ENCODE peak calls at places on chromosomes 12 and 14, in seven cellular contexts. U is suprapubic skin, B is tibial nerve, I is A549, O is right lobe of liver, H is body of pancreas, Q is HepG2. G is an unnamed sample.

GRCh38 chr12:102848832-102849231 is 68.2 kb downstream of the PAH start:
- DNase-seq in B (no peak), Q (no peak), O (no peak), I (no peak), H (no peak), U (no peak), G (no peak)

GRCh38 chr14:50342211-50343080 is 30.3 kb downstream of the DMAC2L start:
- DNase-seq in H (peak; percentile 37), B (peak; percentile 59), U (peak; percentile 82), I (peak; percentile 21), O (peak; percentile 77), Q (peak; percentile 66), G (peak; percentile 78)

GRCh38 chr12:6821271-6821673 is 349 bp upstream of the GPR162 start:
- DNase-seq in U (no peak), I (peak; percentile 29), B (no peak), Q (no peak), O (no peak), H (no peak), G (peak; percentile 93)

GRCh38 chr14:84493779-84494178 is 1036.2 kb upstream of the FLRT2 start:
- DNase-seq in Q (no peak), H (no peak), U (no peak), B (no peak), I (no peak), O (no peak), G (no peak)

GRCh38 chr12:96487214-96487613 is 2.2 kb upstream of the CFAP54 start:
- DNase-seq in I (peak; percentile 55), U (no peak), Q (no peak), B (no peak), O (no peak), H (no peak), G (no peak)

GRCh38 chr12:6285063-6285477 is 25.4 kb upstream of the PLEKHG6 start:
- DNase-seq in B (no peak), Q (peak; percentile 70), I (peak; percentile 95), O (peak; percentile 54), H (peak; percentile 65), U (no peak), G (no peak)

GRCh38 chr14:104335611-104336010 is 197.2 kb downstream of the KIF26A start:
- DNase-seq in O (no peak), H (no peak), Q (no peak), U (peak; percentile 71), I (no peak), B (no peak), G (no peak)

GRCh38 chr14:36767603-36768281 is 106.1 kb downstream of the PAX9 start:
- DNase-seq in O (no peak), H (no peak), U (no peak), Q (no peak), I (no peak), B (no peak), G (no peak)

GRCh38 chr12:67540920-67541624 is 107.5 kb upstream of the DYRK2 start:
- DNase-seq in B (no peak), H (no peak), I (no peak), Q (no peak), O (no peak), U (no peak), G (no peak)

GRCh38 chr14:103073876-103074698 is 9.9 kb upstream of the LBHD2 start:
- DNase-seq in H (no peak), I (no peak), B (no peak), Q (no peak), O (no peak), U (no peak), G (peak; percentile 87)

GRCh38 chr12:124236651-124237050 is 58.2 kb upstream of the RFLNA start:
- DNase-seq in H (no peak), B (no peak), O (no peak), Q (no peak), U (no peak), I (no peak), G (no peak)

GRCh38 chr14:77883479-77884238 is 83.8 kb downstream of the ADCK1 start:
- DNase-seq in Q (no peak), U (no peak), I (no peak), O (no peak), H (no peak), B (no peak), G (no peak)

GRCh38 chr12:102063066-102063465 is 1.3 kb upstream of the WASHC3 start:
- DNase-seq in U (no peak), I (no peak), O (no peak), B (no peak), Q (peak; percentile 35), H (no peak), G (no peak)

GRCh38 chr14:75280831-75281690 is 2.4 kb downstream of the FOS start:
- DNase-seq in H (no peak), Q (no peak), O (no peak), U (no peak), B (no peak), I (no peak), G (no peak)

GRCh38 chr14:91415794-91416743 is 1.6 kb downstream of the CCDC88C start:
- DNase-seq in B (no peak), H (no peak), I (no peak), Q (no peak), O (no peak), U (no peak), G (no peak)

GRCh38 chr12:58922849-58923248 is 2.5 kb upstream of the LRIG3 start:
- DNase-seq in I (no peak), H (no peak), Q (no peak), O (no peak), B (no peak), U (no peak), G (no peak)

GRCh38 chr12:65885312-65885711 is 61.0 kb downstream of the HMGA2 start:
- DNase-seq in U (no peak), I (no peak), O (no peak), Q (no peak), B (no peak), H (no peak), G (no peak)

GRCh38 chr14:91647817-91648216 is 84.1 kb downstream of the CATSPERB start:
- DNase-seq in H (no peak), I (no peak), Q (no peak), U (no peak), O (no peak), B (no peak), G (no peak)

GRCh38 chr12:12032771-12033588 is 37.8 kb upstream of the BCL2L14 start:
- DNase-seq in Q (peak; percentile 72), B (peak; percentile 53), H (peak; percentile 84), U (peak; percentile 87), O (peak; percentile 73), I (peak; percentile 71), G (peak; percentile 91)

GRCh38 chr12:115574831-115575230 is 702.7 kb downstream of the MED13L start:
- DNase-seq in Q (no peak), O (no peak), I (no peak), B (no peak), U (no peak), H (no peak), G (no peak)

GRCh38 chr12:47801170-47801903 is 18.4 kb downstream of the HDAC7 start:
- DNase-seq in B (no peak), I (no peak), Q (no peak), O (no peak), U (no peak), H (no peak), G (no peak)

GRCh38 chr14:26444745-26445144 is 153.1 kb downstream of the NOVA1 start:
- DNase-seq in U (no peak), H (no peak), O (no peak), Q (no peak), B (no peak), I (no peak), G (no peak)

GRCh38 chr12:34398706-34399630 is 376.7 kb downstream of the ALG10 start:
- DNase-seq in B (peak; percentile 2), Q (no peak), I (no peak), O (peak; percentile 37), U (peak; percentile 65), H (peak; percentile 3), G (peak; percentile 76)

GRCh38 chr14:100898935-100899840 is 4.3 kb downstream of the RTL1 start:
- DNase-seq in Q (no peak), H (no peak), I (no peak), U (no peak), B (no peak), O (no peak), G (peak; percentile 29)
- TF ChIP-seq POLR2A in Q (no peak), H (no peak), I (no peak), U (no peak), B (no peak), O (no peak), G (no peak)

GRCh38 chr14:25406818-25407217 is 356.9 kb upstream of the STXBP6 start:
- DNase-seq in B (no peak), O (no peak), I (no peak), U (no peak), Q (peak; percentile 68), H (peak; percentile 29), G (no peak)
- TF ChIP-seq CTCF in B (no peak), O (peak; percentile 59), I (peak; percentile 13), U (peak; percentile 22), Q (peak; percentile 70), H (peak; percentile 27), G (no peak)

GRCh38 chr12:400828-401227 is 616 bp upstream of the CCDC77 start:
- DNase-seq in Q (no peak), B (no peak), U (no peak), H (no peak), I (no peak), O (no peak), G (no peak)

GRCh38 chr12:401235-402126 is at the start of gene CCDC77:
- DNase-seq in B (peak; percentile 78), I (peak; percentile 78), O (peak; percentile 91), H (peak; percentile 92), Q (peak; percentile 89), U (peak; percentile 96), G (peak; percentile 91)

DNA sequence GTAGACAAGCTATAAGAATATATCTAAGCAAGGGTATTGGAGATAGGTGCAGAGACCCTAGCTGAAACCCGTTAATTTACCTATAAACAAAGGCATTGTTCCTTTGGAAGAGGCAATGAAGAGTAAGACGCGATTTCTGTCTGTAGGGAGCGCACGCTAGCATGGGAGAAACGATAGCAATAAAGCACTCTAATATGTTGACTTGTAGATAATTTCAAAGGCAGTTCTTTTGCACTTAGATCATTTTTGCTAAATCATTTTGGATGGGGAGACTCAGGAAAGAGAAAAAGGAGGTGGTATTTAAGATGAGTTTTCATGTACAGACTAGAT is 648 bp downstream of the CCDC77 start:
- DNase-seq in B (no peak), I (no peak), O (no peak), U (no peak), H (no peak), Q (peak; percentile 42), G (no peak)
- H3K4me3 ChIP-seq in B (peak overlapping the region; percentile 55), I (peak overlapping the region; percentile 72), O (peak overlapping the region; percentile 60), U (peak overlapping the region; percentile 75), H (peak overlapping the region; percentile 98), Q (peak overlapping the region; percentile 92), G (no peak overlapping the region)

GRCh38 chr12:107681836-107682820 is 3.5 kb upstream of the PWP1 start:
- DNase-seq in H (no peak), I (no peak), B (no peak), U (no peak), Q (peak; percentile 92), O (no peak), G (no peak)

GRCh38 chr12:107684029-107684790 is 1.4 kb upstream of the PWP1 start:
- DNase-seq in Q (no peak), I (no peak), B (no peak), U (no peak), O (no peak), H (no peak), G (no peak)

GRCh38 chr12:107684990-107685359 is 624 bp upstream of the PWP1 start:
- DNase-seq in Q (peak; percentile 96), H (peak; percentile 22), B (no peak), U (no peak), O (no peak), I (peak; percentile 43), G (no peak)

GRCh38 chr12:107681455-107681835 is 4.2 kb upstream of the PWP1 start:
- DNase-seq in H (no peak), O (no peak), B (no peak), U (no peak), Q (no peak), I (no peak), G (no peak)

GRCh38 chr12:107685360-107686248 is at the start of gene PWP1:
- DNase-seq in O (peak; percentile 94), Q (peak; percentile 94), U (peak; percentile 93), B (peak; percentile 89), H (peak; percentile 95), I (peak; percentile 91), G (peak; percentile 98)
- TF ChIP-seq POLR2A in O (peak; percentile 73), Q (no peak), U (no peak), B (peak; percentile 56), H (peak; percentile 58), I (peak; percentile 92), G (no peak)